ENCODE peak calls at places on chromosome 21, in seven cellular contexts. I is caudate nucleus; E is CD8-positive, alpha-beta T cell; Y is cortex of kidney; M is cardiac muscle cell; H is COLO829; K is bronchial epithelial cell. Q is an unnamed sample.
A peak's percentile ranks its signal among the peaks of the same experiment; 100 is the strongest.

GRCh38 chr21:15445327-15445726 is 284.5 kb upstream of the USP25 start:
- DNase-seq in I (no peak), E (no peak), Y (no peak), M (no peak), H (no peak), K (no peak), Q (no peak)

GRCh38 chr21:41364308-41364707 is 2.5 kb downstream of the MX2 start:
- DNase-seq in I (no peak), E (no peak), Y (no peak), M (no peak), H (no peak), K (no peak), Q (no peak)

GRCh38 chr21:24939288-24939687 is 668.0 kb downstream of the MRPL39 start:
- DNase-seq in I (no peak), E (no peak), Y (no peak), M (no peak), H (no peak), K (no peak), Q (no peak)

GRCh38 chr21:38759286-38759872 is 46.4 kb upstream of the ETS2 start:
- DNase-seq in I (no peak), E (no peak), Y (no peak), M (peak; percentile 12), H (no peak), K (no peak), Q (peak; percentile 49)

GRCh38 chr21:45598109-45598508 is 45.4 kb upstream of the PCBP3 start:
- DNase-seq in I (no peak), E (no peak), Y (no peak), M (no peak), H (no peak), K (no peak), Q (no peak)

GRCh38 chr21:25607812-25608737 is 794 bp upstream of the MRPL39 start:
- DNase-seq in I (peak; percentile 38), E (peak; percentile 79), Y (no peak), M (peak; percentile 90), H (peak; percentile 77), K (peak; percentile 71), Q (peak; percentile 79)

GRCh38 chr21:33947451-33948095 is 32.0 kb upstream of the ATP5PO start:
- DNase-seq in I (peak; percentile 73), E (peak; percentile 94), Y (no peak), M (peak; percentile 96), H (peak; percentile 96), K (peak; percentile 98), Q (peak; percentile 97)

GRCh38 chr21:46562472-46562871 is 42.4 kb downstream of the S100B start:
- DNase-seq in I (no peak), E (no peak), Y (no peak), M (no peak), H (no peak), K (no peak), Q (no peak)

GRCh38 chr21:25370311-25370744 is 237.0 kb downstream of the MRPL39 start:
- DNase-seq in I (no peak), E (no peak), Y (no peak), M (peak; percentile 83), H (peak; percentile 46), K (peak; percentile 52), Q (peak; percentile 91)

GRCh38 chr21:38654580-38654979 is 151.1 kb upstream of the ETS2 start:
- DNase-seq in I (no peak), E (no peak), Y (no peak), M (no peak), H (no peak), K (no peak), Q (no peak)

GRCh38 chr21:30306821-30307330 is 13.2 kb downstream of the KRTAP26-1 start:
- DNase-seq in I (no peak), E (no peak), Y (no peak), M (no peak), H (no peak), K (no peak), Q (no peak)

GRCh38 chr21:32993894-32994293 is 31.8 kb upstream of the OLIG2 start:
- DNase-seq in I (no peak), E (no peak), Y (no peak), M (no peak), H (no peak), K (peak; percentile 43), Q (no peak)

GRCh38 chr21:31577280-31577679 is 82.2 kb upstream of the SOD1 start:
- DNase-seq in I (no peak), E (no peak), Y (no peak), M (peak; percentile 47), H (no peak), K (no peak), Q (no peak)

GRCh38 chr21:31665397-31665796 is 5.9 kb downstream of the SOD1 start:
- DNase-seq in I (peak; percentile 13), E (no peak), Y (no peak), M (peak; percentile 49), H (peak; percentile 69), K (no peak), Q (peak; percentile 7)

GRCh38 chr21:15520811-15521643 is 208.8 kb upstream of the USP25 start:
- DNase-seq in I (no peak), E (no peak), Y (no peak), M (no peak), H (no peak), K (no peak), Q (peak; percentile 9)

GRCh38 chr21:25938673-25939395 is 204.1 kb downstream of the GABPA start:
- DNase-seq in I (no peak), E (no peak), Y (no peak), M (peak; percentile 42), H (no peak), K (peak; percentile 47), Q (no peak)

GRCh38 chr21:25496825-25497482 is 110.3 kb downstream of the MRPL39 start:
- DNase-seq in I (no peak), E (no peak), Y (no peak), M (no peak), H (no peak), K (no peak), Q (no peak)

GRCh38 chr21:14956826-14957225 is 108.0 kb downstream of the NRIP1 start:
- DNase-seq in I (no peak), E (no peak), Y (no peak), M (peak; percentile 76), H (no peak), K (peak; percentile 86), Q (peak; percentile 89)

GRCh38 chr21:25385912-25386474 is 221.3 kb downstream of the MRPL39 start:
- DNase-seq in I (no peak), E (no peak), Y (no peak), M (peak; percentile 77), H (peak; percentile 58), K (peak; percentile 57), Q (peak; percentile 65)

GRCh38 chr21:38159355-38159754 is 97.4 kb upstream of the KCNJ15 start:
- DNase-seq in I (no peak), E (peak; percentile 50), Y (no peak), M (peak; percentile 91), H (peak; percentile 51), K (peak; percentile 75), Q (peak; percentile 79)

GRCh38 chr21:42441963-42442362 is 38.3 kb downstream of the UBASH3A start:
- DNase-seq in I (no peak), E (no peak), Y (no peak), M (no peak), H (no peak), K (no peak), Q (no peak)

GRCh38 chr21:41964171-41964570 is 10.4 kb upstream of the C2CD2 start:
- DNase-seq in I (no peak), E (no peak), Y (no peak), M (no peak), H (no peak), K (no peak), Q (no peak)

GRCh38 chr21:29297483-29298347 is 1.0 kb upstream of the BACH1 start:
- DNase-seq in I (no peak), E (peak; percentile 20), Y (no peak), M (no peak), H (no peak), K (no peak), Q (no peak)

GRCh38 chr21:29155118-29155932 is 24.9 kb downstream of the MAP3K7CL start:
- DNase-seq in I (no peak), E (no peak), Y (no peak), M (peak; percentile 95), H (no peak), K (peak; percentile 60), Q (peak; percentile 91)

GRCh38 chr21:44463716-44464115 is 8.4 kb downstream of the LRRC3 start:
- DNase-seq in I (no peak), E (no peak), Y (no peak), M (peak; percentile 42), H (no peak), K (no peak), Q (no peak)

GRCh38 chr21:35559881-35560280 is 500.4 kb downstream of the SETD4 start:
- DNase-seq in I (no peak), E (no peak), Y (no peak), M (peak; percentile 45), H (no peak), K (no peak), Q (peak; percentile 82)

GRCh38 chr21:36005018-36005417 is 55.3 kb downstream of the SETD4 start:
- DNase-seq in I (no peak), E (peak; percentile 21), Y (no peak), M (no peak), H (no peak), K (no peak), Q (peak; percentile 19)

Q was measured in EH.